ENCODE peak calls at places on chromosomes 13 and 19, in eight cellular contexts. One of them, this sample, is unnamed.
A peak's percentile ranks its signal among the peaks of the same experiment; 100 is the strongest.

GRCh38 chr13:108176685-108177274 is 38.6 kb downstream of the LIG4 start:
- DNase-seq in AG04450: no peak
- DNase-seq in fibroblast of the aortic adventitia: peak; percentile 13
- DNase-seq in AG09309: no peak
- DNase-seq in glutamatergic neuron: peak; percentile 58
- DNase-seq in CD4-positive, alpha-beta T cell: peak; percentile 34
- DNase-seq in A549: peak; percentile 25
- DNase-seq in GM20000: peak; percentile 55
- DNase-seq in this sample: no peak

GRCh38 chr19:21604941-21605548 is 99.6 kb downstream of the ZNF429 start:
- DNase-seq in AG04450: no peak
- DNase-seq in fibroblast of the aortic adventitia: no peak
- DNase-seq in AG09309: no peak
- DNase-seq in glutamatergic neuron: no peak
- DNase-seq in CD4-positive, alpha-beta T cell: no peak
- DNase-seq in A549: no peak
- DNase-seq in GM20000: no peak
- DNase-seq in this sample: no peak

GRCh38 chr13:23852351-23852750 is 36.8 kb downstream of the MIPEP start:
- DNase-seq in AG04450: no peak
- DNase-seq in fibroblast of the aortic adventitia: no peak
- DNase-seq in AG09309: no peak
- DNase-seq in glutamatergic neuron: no peak
- DNase-seq in CD4-positive, alpha-beta T cell: no peak
- DNase-seq in A549: no peak
- DNase-seq in GM20000: no peak
- DNase-seq in this sample: no peak

GRCh38 chr13:29754486-29754806 is 96.0 kb downstream of the UBL3 start:
- DNase-seq in AG04450: no peak
- DNase-seq in fibroblast of the aortic adventitia: peak; percentile 21
- DNase-seq in AG09309: no peak
- DNase-seq in glutamatergic neuron: no peak
- DNase-seq in CD4-positive, alpha-beta T cell: no peak
- DNase-seq in A549: peak; percentile 60
- DNase-seq in GM20000: no peak
- DNase-seq in this sample: no peak

GRCh38 chr13:108494991-108495661 is 134.3 kb upstream of the MYO16 start:
- DNase-seq in AG04450: no peak
- DNase-seq in fibroblast of the aortic adventitia: no peak
- DNase-seq in AG09309: no peak
- DNase-seq in glutamatergic neuron: peak; percentile 58
- DNase-seq in CD4-positive, alpha-beta T cell: no peak
- DNase-seq in A549: peak; percentile 5
- DNase-seq in GM20000: no peak
- DNase-seq in this sample: no peak

GRCh38 chr19:41302624-41303351 is 7.2 kb upstream of the CCDC97 start:
- DNase-seq in AG04450: no peak
- DNase-seq in fibroblast of the aortic adventitia: no peak
- DNase-seq in AG09309: no peak
- DNase-seq in glutamatergic neuron: no peak
- DNase-seq in CD4-positive, alpha-beta T cell: no peak
- DNase-seq in A549: no peak
- DNase-seq in GM20000: peak; percentile 78
- DNase-seq in this sample: no peak

GRCh38 chr19:42185281-42185680 is 32.2 kb downstream of the DEDD2 start:
- DNase-seq in AG04450: no peak
- DNase-seq in fibroblast of the aortic adventitia: peak; percentile 53
- DNase-seq in AG09309: no peak
- DNase-seq in glutamatergic neuron: no peak
- DNase-seq in CD4-positive, alpha-beta T cell: no peak
- DNase-seq in A549: no peak
- DNase-seq in GM20000: no peak
- DNase-seq in this sample: no peak

GRCh38 chr13:50537029-50537428 is 306.5 kb downstream of the DLEU7 start:
- DNase-seq in AG04450: no peak
- DNase-seq in fibroblast of the aortic adventitia: no peak
- DNase-seq in AG09309: no peak
- DNase-seq in glutamatergic neuron: no peak
- DNase-seq in CD4-positive, alpha-beta T cell: no peak
- DNase-seq in A549: no peak
- DNase-seq in GM20000: no peak
- DNase-seq in this sample: no peak

GRCh38 chr13:31191748-31192147 is 8.0 kb upstream of the B3GLCT start:
- DNase-seq in AG04450: no peak
- DNase-seq in fibroblast of the aortic adventitia: no peak
- DNase-seq in AG09309: no peak
- DNase-seq in glutamatergic neuron: no peak
- DNase-seq in CD4-positive, alpha-beta T cell: no peak
- DNase-seq in A549: no peak
- DNase-seq in GM20000: no peak
- DNase-seq in this sample: no peak

GRCh38 chr13:45482571-45483173 is 17.9 kb downstream of the COG3 start:
- DNase-seq in AG04450: no peak
- DNase-seq in fibroblast of the aortic adventitia: peak; percentile 49
- DNase-seq in AG09309: no peak
- DNase-seq in glutamatergic neuron: no peak
- DNase-seq in CD4-positive, alpha-beta T cell: no peak
- DNase-seq in A549: no peak
- DNase-seq in GM20000: no peak
- DNase-seq in this sample: no peak
- TF ChIP-seq CTCF in AG04450: no peak
- TF ChIP-seq CTCF in fibroblast of the aortic adventitia: no peak
- TF ChIP-seq CTCF in AG09309: no peak
- TF ChIP-seq CTCF in glutamatergic neuron: no peak
- TF ChIP-seq CTCF in CD4-positive, alpha-beta T cell: no peak
- TF ChIP-seq CTCF in A549: no peak
- TF ChIP-seq CTCF in GM20000: no peak
- TF ChIP-seq CTCF in this sample: no peak

GRCh38 chr13:51817717-51818116 is 13.8 kb upstream of the DHRS12 start:
- DNase-seq in AG04450: no peak
- DNase-seq in fibroblast of the aortic adventitia: no peak
- DNase-seq in AG09309: no peak
- DNase-seq in glutamatergic neuron: no peak
- DNase-seq in CD4-positive, alpha-beta T cell: no peak
- DNase-seq in A549: no peak
- DNase-seq in GM20000: no peak
- DNase-seq in this sample: no peak

GRCh38 chr13:51819544-51819943 is 15.6 kb upstream of the DHRS12 start:
- DNase-seq in AG04450: no peak
- DNase-seq in fibroblast of the aortic adventitia: no peak
- DNase-seq in AG09309: no peak
- DNase-seq in glutamatergic neuron: no peak
- DNase-seq in CD4-positive, alpha-beta T cell: no peak
- DNase-seq in A549: no peak
- DNase-seq in GM20000: no peak
- DNase-seq in this sample: no peak

GRCh38 chr13:51816604-51817254 is 12.8 kb upstream of the DHRS12 start:
- DNase-seq in AG04450: no peak
- DNase-seq in fibroblast of the aortic adventitia: no peak
- DNase-seq in AG09309: no peak
- DNase-seq in glutamatergic neuron: no peak
- DNase-seq in CD4-positive, alpha-beta T cell: no peak
- DNase-seq in A549: peak; percentile 40
- DNase-seq in GM20000: no peak
- DNase-seq in this sample: no peak

GRCh38 chr13:51818771-51819511 is 15.0 kb upstream of the DHRS12 start:
- DNase-seq in AG04450: peak; percentile 10
- DNase-seq in fibroblast of the aortic adventitia: peak; percentile 56
- DNase-seq in AG09309: peak; percentile 24
- DNase-seq in glutamatergic neuron: no peak
- DNase-seq in CD4-positive, alpha-beta T cell: no peak
- DNase-seq in A549: no peak
- DNase-seq in GM20000: no peak
- DNase-seq in this sample: no peak

DNA sequence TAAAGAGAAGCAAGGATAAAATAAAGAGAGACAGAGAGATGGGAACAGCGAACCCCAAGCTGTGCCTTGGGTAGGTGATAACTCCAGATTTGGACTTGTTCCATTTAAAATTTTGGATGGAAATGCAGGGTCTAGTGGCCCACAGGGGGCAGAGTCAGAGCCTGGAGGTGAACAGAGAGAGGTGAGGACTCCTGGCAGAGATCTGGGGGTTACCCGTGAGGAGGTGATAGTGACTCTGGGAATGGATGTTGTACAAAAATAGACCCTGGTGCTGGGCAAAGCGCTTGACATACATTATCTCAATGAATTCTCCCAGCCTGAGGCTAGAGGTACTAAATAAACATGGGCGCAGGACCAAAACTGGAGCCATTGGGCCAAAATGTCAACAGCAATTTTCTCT is 14.3 kb upstream of the DHRS12 start:
- DNase-seq in AG04450: no peak
- DNase-seq in fibroblast of the aortic adventitia: no peak
- DNase-seq in AG09309: no peak
- DNase-seq in glutamatergic neuron: no peak
- DNase-seq in CD4-positive, alpha-beta T cell: no peak
- DNase-seq in A549: no peak
- DNase-seq in GM20000: no peak
- DNase-seq in this sample: no peak
- TF ChIP-seq CTCF in AG04450: peak; percentile 8
- TF ChIP-seq CTCF in fibroblast of the aortic adventitia: no peak
- TF ChIP-seq CTCF in AG09309: no peak
- TF ChIP-seq CTCF in glutamatergic neuron: no peak
- TF ChIP-seq CTCF in CD4-positive, alpha-beta T cell: no peak
- TF ChIP-seq CTCF in A549: no peak
- TF ChIP-seq CTCF in GM20000: no peak
- TF ChIP-seq CTCF in this sample: no peak

DNA sequence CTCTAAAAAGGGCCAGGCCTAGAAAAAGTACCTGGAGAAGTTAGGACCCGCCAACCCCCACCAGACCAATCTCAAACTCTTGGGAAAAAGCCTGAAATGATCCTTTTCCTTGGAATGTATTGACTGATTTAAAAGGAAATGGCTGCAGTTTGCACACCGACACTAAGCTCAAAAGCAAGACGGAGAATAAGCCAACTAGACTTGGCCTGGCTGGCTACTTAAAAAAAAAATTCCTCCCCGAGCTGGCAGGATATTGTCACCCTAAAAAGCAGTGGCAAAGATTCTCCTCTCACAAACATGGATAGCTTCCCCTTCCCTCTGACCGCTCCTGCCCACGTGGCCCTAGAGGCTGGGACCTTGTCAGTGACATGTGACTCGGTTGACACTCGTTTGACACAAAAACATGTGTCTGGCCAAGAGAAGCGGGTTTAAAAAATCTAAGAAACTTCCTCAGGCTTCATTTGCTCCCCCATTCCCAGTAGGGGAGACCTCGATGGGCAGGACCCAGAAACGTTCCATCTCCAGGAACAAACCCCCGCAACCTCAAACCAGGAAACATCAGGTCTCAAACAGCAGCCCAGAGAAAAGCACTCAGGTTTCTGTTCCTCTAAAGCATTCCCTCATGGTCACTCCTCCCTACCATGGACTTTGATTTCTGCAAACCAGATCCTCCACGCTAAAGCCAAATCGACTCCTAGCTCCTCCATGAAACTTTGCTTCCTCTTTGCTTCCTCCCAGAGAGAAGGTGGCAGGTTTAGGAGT is 1.3 kb downstream of the RFX1 start:
- DNase-seq in AG04450: no peak
- DNase-seq in fibroblast of the aortic adventitia: peak; percentile 29
- DNase-seq in AG09309: no peak
- DNase-seq in glutamatergic neuron: no peak
- DNase-seq in CD4-positive, alpha-beta T cell: no peak
- DNase-seq in A549: no peak
- DNase-seq in GM20000: peak; percentile 24
- DNase-seq in this sample: no peak
- TF ChIP-seq CTCF in AG04450: no peak
- TF ChIP-seq CTCF in fibroblast of the aortic adventitia: no peak
- TF ChIP-seq CTCF in AG09309: no peak
- TF ChIP-seq CTCF in glutamatergic neuron: no peak
- TF ChIP-seq CTCF in CD4-positive, alpha-beta T cell: no peak
- TF ChIP-seq CTCF in A549: no peak
- TF ChIP-seq CTCF in GM20000: no peak
- TF ChIP-seq CTCF in this sample: no peak

GRCh38 chr13:112901951-112902651 is 66.9 kb upstream of the MCF2L start:
- DNase-seq in AG04450: no peak
- DNase-seq in fibroblast of the aortic adventitia: peak; percentile 14
- DNase-seq in AG09309: no peak
- DNase-seq in glutamatergic neuron: no peak
- DNase-seq in CD4-positive, alpha-beta T cell: no peak
- DNase-seq in A549: no peak
- DNase-seq in GM20000: no peak
- DNase-seq in this sample: no peak
- TF ChIP-seq CTCF in AG04450: no peak
- TF ChIP-seq CTCF in fibroblast of the aortic adventitia: no peak
- TF ChIP-seq CTCF in AG09309: no peak
- TF ChIP-seq CTCF in glutamatergic neuron: no peak
- TF ChIP-seq CTCF in CD4-positive, alpha-beta T cell: no peak
- TF ChIP-seq CTCF in A549: no peak
- TF ChIP-seq CTCF in GM20000: no peak
- TF ChIP-seq CTCF in this sample: no peak

GRCh38 chr19:5137571-5138124 is 168.7 kb downstream of the KDM4B start:
- DNase-seq in AG04450: no peak
- DNase-seq in fibroblast of the aortic adventitia: no peak
- DNase-seq in AG09309: no peak
- DNase-seq in glutamatergic neuron: peak; percentile 61
- DNase-seq in CD4-positive, alpha-beta T cell: no peak
- DNase-seq in A549: no peak
- DNase-seq in GM20000: no peak
- DNase-seq in this sample: no peak
- TF ChIP-seq CTCF in AG04450: peak; percentile 21
- TF ChIP-seq CTCF in fibroblast of the aortic adventitia: no peak
- TF ChIP-seq CTCF in AG09309: no peak
- TF ChIP-seq CTCF in glutamatergic neuron: peak; percentile 53
- TF ChIP-seq CTCF in CD4-positive, alpha-beta T cell: no peak
- TF ChIP-seq CTCF in A549: no peak
- TF ChIP-seq CTCF in GM20000: no peak
- TF ChIP-seq CTCF in this sample: peak; percentile 17

GRCh38 chr19:32324631-32325215 is 20.7 kb upstream of the ZNF507 start:
- DNase-seq in AG04450: no peak
- DNase-seq in fibroblast of the aortic adventitia: peak; percentile 40
- DNase-seq in AG09309: no peak
- DNase-seq in glutamatergic neuron: no peak
- DNase-seq in CD4-positive, alpha-beta T cell: no peak
- DNase-seq in A549: no peak
- DNase-seq in GM20000: no peak
- DNase-seq in this sample: no peak
- TF ChIP-seq CTCF in AG04450: no peak
- TF ChIP-seq CTCF in fibroblast of the aortic adventitia: peak; percentile 26
- TF ChIP-seq CTCF in AG09309: no peak
- TF ChIP-seq CTCF in glutamatergic neuron: no peak
- TF ChIP-seq CTCF in CD4-positive, alpha-beta T cell: no peak
- TF ChIP-seq CTCF in A549: peak; percentile 34
- TF ChIP-seq CTCF in GM20000: no peak
- TF ChIP-seq CTCF in this sample: peak; percentile 20